ENCODE peak calls at places on chromosomes 1 and 21, in four cellular contexts. B is A549, M is WTC11, S is HepG2. R is an unnamed sample.

GRCh38 chr1:1306070-1306660 is 1.6 kb downstream of the ACAP3 start:
- DNase-seq in B (no peak), M (no peak), S (peak; percentile 60), R (no peak)

GRCh38 chr1:65955503-65955902 is 162.8 kb downstream of the PDE4B start:
- DNase-seq in B (no peak), M (no peak), S (no peak), R (no peak)

GRCh38 chr21:32757804-32758203 is 13.8 kb downstream of the PAXBP1 start:
- DNase-seq in B (no peak), M (no peak), S (no peak), R (no peak)

GRCh38 chr1:109718495-109718894 is 6.4 kb downstream of the GSTM5 start:
- DNase-seq in B (peak; percentile 17), M (no peak), S (peak; percentile 65), R (peak; percentile 53)

GRCh38 chr21:38139380-38140168 is 117.2 kb upstream of the KCNJ15 start:
- DNase-seq in B (peak; percentile 66), M (no peak), S (peak; percentile 7), R (no peak)

GRCh38 chr21:29669416-29669815 is 270.4 kb downstream of the GRIK1 start:
- DNase-seq in B (no peak), M (no peak), S (no peak), R (no peak)

GRCh38 chr21:32414579-32415358 is 2.3 kb downstream of the EVA1C start:
- DNase-seq in B (no peak), M (no peak), S (no peak), R (no peak)

GRCh38 chr1:65105596-65105995 is 42.4 kb upstream of the AK4 start:
- DNase-seq in B (no peak), M (no peak), S (no peak), R (no peak)

GRCh38 chr21:34612056-34612455 is 2.9 kb downstream of the RCAN1 start:
- DNase-seq in B (no peak), M (no peak), S (no peak), R (no peak)

DNA sequence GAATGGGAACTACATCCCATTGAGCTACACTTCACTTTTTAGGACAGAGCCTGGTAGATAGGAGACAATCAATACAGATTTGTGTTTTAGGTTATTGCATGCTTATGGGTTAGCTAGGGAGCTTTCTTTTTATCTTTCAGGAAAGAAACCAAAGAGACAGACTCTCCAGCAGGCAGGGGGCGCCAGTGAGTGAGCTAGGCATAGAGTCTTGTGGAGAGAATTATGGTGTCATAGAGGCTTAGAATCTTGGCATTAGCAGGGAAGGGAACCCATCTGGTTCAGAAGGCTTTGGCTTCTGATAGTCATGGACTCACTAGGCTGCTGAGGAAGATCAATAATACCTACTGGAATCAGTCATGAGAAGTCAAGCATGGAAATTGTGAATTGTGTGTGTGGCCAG is at the start of gene SMCP:
- DNase-seq in B (no peak), M (peak; percentile 75), S (no peak), R (peak; percentile 27)
- TF ChIP-seq ESRRA in B (no peak), M (no peak), S (no peak), R (no peak)

DNA sequence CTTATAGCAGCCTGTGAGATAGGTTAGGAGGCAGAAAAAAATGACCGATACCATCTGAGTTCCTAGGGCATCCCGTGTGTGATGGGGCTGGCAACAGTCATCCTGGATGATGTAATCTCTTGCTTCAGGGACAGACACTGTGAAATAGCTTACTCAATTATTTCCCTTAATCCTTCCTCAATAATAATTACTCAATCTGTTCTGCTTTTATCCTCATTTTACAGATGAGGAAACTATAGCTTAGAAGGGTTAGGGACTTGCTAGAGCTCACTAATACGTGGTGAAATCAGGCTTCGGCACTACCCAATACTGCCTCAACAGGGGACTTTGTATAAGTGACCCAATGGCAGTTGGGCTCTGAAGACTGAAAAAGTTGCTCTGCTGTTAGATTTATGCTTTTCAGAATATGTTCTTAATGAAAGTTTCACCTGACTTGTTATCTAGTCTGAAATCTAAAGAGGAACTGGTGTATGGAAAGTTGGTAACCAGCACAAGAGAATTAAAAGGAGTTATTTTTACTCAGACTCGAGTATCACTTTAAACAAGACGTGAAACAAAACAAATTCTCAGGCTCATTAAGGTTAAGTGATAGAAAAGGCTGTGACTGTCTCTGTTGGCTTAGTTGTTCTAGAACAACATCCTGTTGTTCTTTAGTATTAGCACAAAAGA is 14.4 kb downstream of the CD55 start:
- DNase-seq in B (no peak), M (no peak), S (no peak), R (no peak)
- TF ChIP-seq ESRRA in B (no peak), M (no peak), S (no peak), R (no peak)

GRCh38 chr1:54337928-54338327 is 68.3 kb downstream of the SSBP3 start:
- DNase-seq in B (no peak), M (no peak), S (no peak), R (no peak)

GRCh38 chr1:54336121-54336520 is 70.1 kb downstream of the SSBP3 start:
- DNase-seq in B (no peak), M (no peak), S (no peak), R (no peak)

GRCh38 chr1:54335396-54336056 is 70.7 kb downstream of the SSBP3 start:
- DNase-seq in B (no peak), M (no peak), S (no peak), R (no peak)

GRCh38 chr1:54338479-54338878 is 67.7 kb downstream of the SSBP3 start:
- DNase-seq in B (no peak), M (no peak), S (no peak), R (no peak)

DNA sequence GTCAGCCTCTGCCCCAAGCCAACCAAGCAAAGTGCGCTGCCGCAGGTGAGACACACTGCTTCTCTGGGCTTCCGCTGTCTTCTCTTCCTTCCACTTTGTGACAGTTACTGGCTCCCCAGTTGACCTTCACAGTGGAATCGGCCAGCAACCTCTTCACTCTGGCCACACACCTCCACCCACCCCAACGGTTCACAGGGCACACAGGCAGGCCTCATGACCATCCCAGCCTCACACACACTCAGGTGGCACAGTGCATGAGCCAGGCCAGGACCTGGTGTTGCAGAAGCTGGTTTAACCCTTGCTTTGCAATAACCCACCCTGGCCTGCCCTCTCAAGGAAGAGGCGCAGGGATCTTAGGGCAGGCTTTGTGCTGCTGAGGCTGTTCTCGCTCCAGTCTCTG is 69.2 kb downstream of the SSBP3 start:
- DNase-seq in B (no peak), M (no peak), S (no peak), R (no peak)
- TF ChIP-seq ESRRA in B (no peak), M (no peak), S (no peak), R (no peak)

GRCh38 chr21:45449658-45450502 is 44.9 kb downstream of the COL18A1 start:
- DNase-seq in B (no peak), M (no peak), S (no peak), R (no peak)
- TF ChIP-seq ESRRA in B (no peak), M (no peak), S (no peak), R (no peak)

DNA sequence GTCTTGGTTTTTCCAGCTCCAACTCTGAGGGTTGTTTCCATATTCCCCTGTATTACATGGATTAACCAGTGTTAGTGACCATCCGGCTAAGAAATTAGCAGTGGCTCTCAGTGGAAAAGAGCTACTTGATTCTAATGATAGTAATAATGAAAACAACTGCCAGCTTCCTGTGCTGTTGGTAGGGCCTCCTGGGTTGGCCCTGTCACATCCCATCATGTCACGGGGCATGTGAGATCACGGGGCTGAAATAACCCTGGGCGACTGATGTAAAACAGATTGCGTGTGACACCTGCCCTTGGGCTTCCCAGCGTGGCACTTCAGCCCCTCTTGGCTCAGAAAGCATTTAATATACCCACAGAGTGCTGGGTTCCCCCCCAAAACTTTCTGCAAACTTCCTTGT is 149.0 kb downstream of the ROR1 start:
- DNase-seq in B (no peak), M (no peak), S (no peak), R (no peak)
- TF ChIP-seq ESRRA in B (no peak), M (no peak), S (no peak), R (no peak)

GRCh38 chr21:44529503-44530125 is 10.4 kb downstream of the KRTAP10-1 start:
- DNase-seq in B (no peak), M (peak; percentile 11), S (no peak), R (no peak)
- TF ChIP-seq ESRRA in B (no peak), M (no peak), S (no peak), R (no peak)

GRCh38 chr1:25517476-25518394 is 25.7 kb upstream of the LDLRAP1 start:
- DNase-seq in B (no peak), M (peak; percentile 68), S (no peak), R (peak; percentile 76)

GRCh38 chr1:25516686-25517085 is 26.7 kb upstream of the LDLRAP1 start:
- DNase-seq in B (no peak), M (no peak), S (no peak), R (no peak)

GRCh38 chr1:25513666-25514065 is 29.7 kb upstream of the LDLRAP1 start:
- DNase-seq in B (no peak), M (no peak), S (no peak), R (no peak)

GRCh38 chr1:25519624-25520023 is 23.8 kb upstream of the LDLRAP1 start:
- DNase-seq in B (no peak), M (no peak), S (no peak), R (no peak)

DNA sequence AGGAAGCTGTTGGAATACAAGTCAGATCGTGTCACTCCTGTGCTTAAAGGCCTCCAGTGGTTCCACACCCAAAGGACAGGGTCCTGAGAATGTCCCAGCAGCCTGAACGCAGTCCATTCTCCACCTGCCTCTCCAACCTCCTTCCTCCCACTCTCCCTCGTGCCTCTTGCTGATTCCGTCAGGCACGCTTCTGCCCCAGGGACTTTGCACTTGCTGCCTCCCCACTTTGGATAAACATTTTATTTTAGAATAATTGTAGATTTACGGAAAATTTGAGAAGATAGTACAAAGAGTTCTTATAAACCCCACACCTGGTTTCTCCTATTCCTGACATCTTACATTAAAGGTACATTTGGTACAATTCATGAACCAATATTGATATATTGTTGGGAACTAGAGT is 28.4 kb upstream of the LDLRAP1 start:
- DNase-seq in B (no peak), M (no peak), S (no peak), R (no peak)
- TF ChIP-seq ESRRA in B (no peak), M (no peak), S (no peak), R (no peak)

GRCh38 chr1:230642263-230642959 is at the start of gene COG2:
- DNase-seq in B (peak; percentile 93), M (peak; percentile 99), S (peak; percentile 77), R (peak; percentile 98)

GRCh38 chr1:230641900-230642262 is 400 bp upstream of the COG2 start:
- DNase-seq in B (no peak), M (peak; percentile 72), S (no peak), R (no peak)

GRCh38 chr1:230643887-230644286 is 1.6 kb downstream of the COG2 start:
- DNase-seq in B (peak; percentile 7), M (no peak), S (no peak), R (no peak)

GRCh38 chr1:230639714-230640209 is 2.5 kb upstream of the COG2 start:
- DNase-seq in B (no peak), M (no peak), S (peak; percentile 87), R (no peak)

GRCh38 chr1:230641346-230641745 is 935 bp upstream of the COG2 start:
- DNase-seq in B (no peak), M (no peak), S (no peak), R (peak; percentile 17)
- TF ChIP-seq ESRRA in B (no peak), M (no peak), S (no peak), R (no peak)

GRCh38 chr1:202750761-202751160 is 40.5 kb upstream of the SYT2 start:
- DNase-seq in B (peak; percentile 3), M (no peak), S (no peak), R (no peak)

GRCh38 chr1:202750024-202750423 is 39.8 kb upstream of the SYT2 start:
- DNase-seq in B (no peak), M (no peak), S (no peak), R (no peak)

DNA sequence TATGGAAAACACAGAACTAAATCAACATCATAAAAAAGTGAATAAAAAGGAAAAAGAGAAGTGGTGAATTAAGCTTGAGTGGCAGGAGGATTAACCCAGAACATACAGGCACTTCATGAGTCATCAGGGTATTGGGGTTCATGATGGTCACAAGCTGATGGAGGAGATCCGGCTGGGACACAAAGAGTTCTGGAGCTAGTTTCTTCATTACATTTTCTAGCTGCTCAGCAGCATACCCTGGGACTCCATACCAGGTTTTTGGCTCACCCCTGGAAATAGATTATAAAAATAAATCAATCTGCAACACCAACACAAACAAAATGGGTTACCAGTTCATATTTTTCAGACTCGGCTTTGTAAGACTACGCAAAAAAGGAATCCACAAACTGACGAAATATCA is 42.5 kb upstream of the SYT2 start:
- DNase-seq in B (no peak), M (no peak), S (no peak), R (no peak)
- TF ChIP-seq ESRRA in B (no peak), M (no peak), S (no peak), R (no peak)

R was measured in K562.